ENCODE peak calls at places on chromosomes 16 and 17, in six cellular contexts. P is HCT116, D is GM12878, N is H1, H is HepG2, O is K562. Q is an unnamed sample.

GRCh38 chr16:6190756-6191155 is 1093.2 kb upstream of the EEF2KMT start:
- DNase-seq in O (no peak), P (no peak), H (no peak), N (no peak), D (no peak), Q (no peak)

GRCh38 chr17:68357886-68358285 is 66.6 kb downstream of the ARSG start:
- DNase-seq in P (no peak), N (no peak), D (no peak), O (no peak), H (no peak), Q (no peak)

GRCh38 chr17:55159251-55159650 is 105.5 kb upstream of the HLF start:
- DNase-seq in D (no peak), H (no peak), O (no peak), P (no peak), N (no peak), Q (no peak)

GRCh38 chr17:49587366-49588073 is 11.8 kb downstream of the NXPH3 start:
- DNase-seq in N (no peak), O (no peak), D (no peak), H (no peak), P (no peak), Q (no peak)

GRCh38 chr17:54626146-54626703 is 274.4 kb upstream of the TOM1L1 start:
- DNase-seq in N (peak), D (no peak), O (no peak), P (no peak), H (no peak), Q (peak)

GRCh38 chr16:2484898-2485508 is 10.1 kb downstream of the TBC1D24 start:
- DNase-seq in H (peak), D (no peak), N (no peak), O (peak), P (no peak), Q (no peak)

GRCh38 chr16:18958621-18959578 is 24.8 kb upstream of the TMC7 start:
- DNase-seq in O (no peak), H (peak), P (no peak), N (no peak), D (no peak), Q (no peak)

GRCh38 chr16:57616241-57616640 is 12.2 kb upstream of the ADGRG1 start:
- DNase-seq in N (no peak), H (no peak), O (no peak), D (no peak), P (no peak), Q (no peak)

GRCh38 chr16:24180451-24180850 is 75.7 kb upstream of the CACNG3 start:
- DNase-seq in H (no peak), D (no peak), P (no peak), O (no peak), N (no peak), Q (no peak)

GRCh38 chr17:66543526-66543925 is 241.1 kb downstream of the PRKCA start:
- DNase-seq in D (no peak), O (no peak), P (no peak), H (no peak), N (no peak), Q (no peak)

GRCh38 chr17:2102931-2103398 is 48.1 kb downstream of the HIC1 start:
- DNase-seq in P (peak), O (no peak), D (no peak), N (no peak), H (no peak), Q (no peak)

GRCh38 chr17:61208301-61209098 is 191.1 kb upstream of the TBX2 start:
- DNase-seq in D (no peak), N (no peak), O (no peak), P (no peak), H (no peak), Q (no peak)

GRCh38 chr16:63613701-63614100 is 1508.2 kb downstream of the CDH11 start:
- DNase-seq in N (no peak), P (no peak), O (no peak), D (no peak), H (peak), Q (no peak)

GRCh38 chr16:63617990-63618763 is 1503.7 kb downstream of the CDH11 start:
- DNase-seq in D (no peak), H (no peak), N (no peak), P (no peak), O (no peak), Q (no peak)

GRCh38 chr16:63614421-63614820 is 1507.4 kb downstream of the CDH11 start:
- DNase-seq in O (no peak), D (no peak), N (no peak), H (no peak), P (no peak), Q (no peak)

GRCh38 chr16:63618896-63619295 is 1503.0 kb downstream of the CDH11 start:
- DNase-seq in N (no peak), D (no peak), H (no peak), O (no peak), P (no peak), Q (no peak)

DNA sequence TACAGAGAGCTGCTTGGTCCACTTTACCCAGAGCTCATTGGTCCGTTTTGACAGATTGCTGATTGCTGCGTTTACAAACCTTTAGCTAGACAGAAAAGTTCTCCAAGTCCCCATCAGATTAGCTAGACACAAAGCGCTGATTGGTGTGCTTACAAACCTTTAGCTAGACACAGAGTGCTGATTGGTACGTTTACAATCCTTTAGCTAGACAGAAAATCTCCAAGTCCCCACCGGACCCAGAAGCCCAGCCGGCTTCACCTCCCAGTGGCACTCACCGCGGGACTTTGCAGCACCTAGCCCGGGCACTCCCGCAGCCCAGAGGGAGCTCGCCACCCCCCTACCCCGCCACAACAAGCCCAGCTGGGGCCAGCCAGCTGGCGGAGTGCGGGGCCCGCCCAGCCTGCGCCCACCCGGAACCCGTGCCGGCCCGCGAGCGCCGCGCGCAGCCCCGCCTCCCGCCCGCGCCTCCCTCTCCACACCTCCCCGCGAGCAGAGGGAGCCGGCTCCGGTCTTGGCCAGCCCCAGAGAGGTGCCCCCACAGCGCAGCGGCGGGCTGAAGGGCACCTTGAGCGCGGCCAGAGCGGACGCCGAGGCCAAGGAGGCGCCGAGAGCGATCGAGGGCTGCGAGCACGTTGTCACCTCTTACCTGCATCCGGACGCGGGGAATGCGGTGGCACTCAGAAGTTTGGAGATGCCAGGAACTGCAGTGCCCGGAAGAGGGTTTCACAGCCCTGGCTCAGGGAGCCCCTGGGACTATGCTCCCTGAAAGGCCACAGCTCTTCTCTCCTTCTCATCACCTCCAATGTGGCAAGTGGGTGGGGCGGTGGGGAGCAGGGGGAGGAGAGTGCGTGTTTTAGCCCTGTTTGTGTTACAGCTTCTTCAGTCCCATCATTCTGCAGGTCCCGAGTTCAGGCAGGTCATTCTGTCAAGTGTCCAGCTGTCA is 1504.5 kb downstream of the CDH11 start:
- DNase-seq in D (no peak), P (no peak), O (no peak), N (no peak), H (no peak), Q (no peak)
- H3K4me3 ChIP-seq in D (no peak), P (no peak), O (no peak), N (no peak), H (no peak), Q (no peak)

GRCh38 chr16:52498640-52499039 is 48.3 kb downstream of the TOX3 start:
- DNase-seq in N (no peak), H (no peak), O (no peak), P (no peak), D (no peak), Q (no peak)
- TF ChIP-seq ZNF274 in N (no peak), H (no peak), O (no peak), P (no peak), D (no peak), Q (no peak)

GRCh38 chr16:84430860-84431259 is 62.5 kb downstream of the ATP2C2 start:
- DNase-seq in D (no peak), N (no peak), O (no peak), P (no peak), H (no peak), Q (no peak)

GRCh38 chr16:84438971-84439696 is 65.3 kb downstream of the MEAK7 start:
- DNase-seq in P (no peak), O (no peak), D (no peak), H (no peak), N (no peak), Q (no peak)

GRCh38 chr16:84436196-84436595 is 67.9 kb downstream of the ATP2C2 start:
- DNase-seq in O (no peak), H (no peak), D (no peak), P (no peak), N (no peak), Q (no peak)

GRCh38 chr16:84434800-84435199 is 66.5 kb downstream of the ATP2C2 start:
- DNase-seq in P (no peak), N (no peak), D (no peak), H (no peak), O (no peak), Q (no peak)
- H3K4me3 ChIP-seq in P (no peak), N (no peak), D (no peak), H (no peak), O (no peak), Q (no peak)

DNA sequence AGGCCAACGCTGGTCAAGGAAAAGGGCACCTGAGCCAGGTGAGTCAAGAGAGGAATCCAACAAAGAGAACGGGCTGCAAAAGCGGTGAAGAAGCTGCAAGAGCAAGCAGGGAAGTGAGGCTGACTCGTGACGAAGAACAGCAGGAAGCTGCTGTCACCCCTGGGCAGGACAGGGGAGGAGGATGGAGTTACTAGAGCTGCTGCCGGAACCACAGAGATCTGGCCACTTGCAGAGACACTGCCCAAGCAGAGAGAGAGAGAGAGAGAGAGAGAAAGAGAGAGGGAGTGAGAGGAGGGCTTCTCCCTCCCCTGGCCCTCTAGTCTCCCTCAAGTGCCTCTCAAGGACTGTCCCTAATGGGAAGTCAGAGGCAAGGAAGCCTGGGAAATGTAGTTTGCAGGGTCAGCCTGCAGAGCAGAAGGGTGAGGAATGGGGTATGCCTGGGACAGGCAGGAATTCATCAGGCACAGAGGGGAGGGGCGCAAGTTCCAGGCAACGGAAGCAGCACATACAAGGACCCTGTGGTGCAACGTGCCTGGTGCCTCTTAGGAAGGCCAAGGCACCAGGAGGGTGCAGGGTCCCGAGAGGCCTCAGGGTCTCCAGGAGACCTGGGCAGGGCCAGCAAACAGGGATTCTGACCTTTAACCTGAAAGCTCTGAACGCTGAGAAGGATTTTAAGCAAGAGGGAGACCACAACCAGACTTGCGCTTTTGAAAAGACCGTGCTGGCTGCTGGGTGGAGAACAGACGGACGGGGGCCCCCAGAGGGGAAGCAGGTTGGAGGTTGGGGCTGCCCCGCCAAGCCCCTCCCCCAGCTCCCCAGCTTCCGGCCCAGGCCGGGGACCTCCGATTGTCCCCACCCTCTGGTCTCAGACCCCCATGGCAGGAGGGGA is 45.8 kb upstream of the CIBAR2 start:
- DNase-seq in H (peak), D (peak), P (no peak), N (peak), O (no peak), Q (peak)
- TF ChIP-seq ZNF274 in H (no peak), D (no peak), P (no peak), N (no peak), O (no peak), Q (no peak)

GRCh38 chr17:32006957-32007462 is at the start of gene LRRC37B:
- DNase-seq in D (peak), N (peak), O (peak), H (peak), P (peak), Q (peak)

GRCh38 chr17:32010114-32010513 is 2.9 kb downstream of the LRRC37B start:
- DNase-seq in N (no peak), H (no peak), P (no peak), D (no peak), O (no peak), Q (no peak)

GRCh38 chr17:32007463-32008298 is 498 bp downstream of the LRRC37B start:
- DNase-seq in O (peak), H (no peak), D (no peak), N (peak), P (no peak), Q (peak)

GRCh38 chr17:32009262-32009542 is 2.0 kb downstream of the LRRC37B start:
- DNase-seq in O (no peak), H (no peak), P (no peak), N (no peak), D (no peak), Q (no peak)
- H3K4me3 ChIP-seq in O (peak), H (no peak), P (no peak), N (no peak), D (peak), Q (no peak)

GRCh38 chr16:49756971-49757743 is 98.8 kb downstream of the ZNF423 start:
- DNase-seq in D (no peak), P (no peak), N (no peak), H (no peak), O (no peak), Q (no peak)
- TF ChIP-seq ZNF274 in D (no peak), P (no peak), N (no peak), H (no peak), O (no peak), Q (no peak)

GRCh38 chr17:38416840-38417209 is 11.4 kb upstream of the ARHGAP23 start:
- DNase-seq in O (no peak), H (no peak), D (no peak), N (no peak), P (no peak), Q (no peak)

GRCh38 chr17:38418069-38418692 is 10.1 kb upstream of the ARHGAP23 start:
- DNase-seq in H (no peak), N (no peak), D (no peak), O (no peak), P (no peak), Q (no peak)

GRCh38 chr17:38417210-38417951 is 10.9 kb upstream of the ARHGAP23 start:
- DNase-seq in O (peak), N (no peak), D (no peak), H (no peak), P (no peak), Q (no peak)

GRCh38 chr17:38418693-38419507 is 9.4 kb upstream of the ARHGAP23 start:
- DNase-seq in O (peak), N (no peak), D (no peak), H (no peak), P (no peak), Q (no peak)

GRCh38 chr17:38415250-38416194 is 12.7 kb upstream of the ARHGAP23 start:
- DNase-seq in P (peak), H (peak), O (no peak), N (no peak), D (peak), Q (no peak)
- H3K4me3 ChIP-seq in P (no peak), H (peak), O (no peak), N (peak), D (no peak), Q (peak)

Q was measured in NT2/D1.